ENCODE peak calls at places on chromosomes 16 and 17, in seven cellular contexts. One of them, this sample, is unnamed.

GRCh38 chr16:77610496-77610895 is 111.8 kb upstream of the NUDT7 start:
- DNase-seq in CD8-positive, alpha-beta T cell: no peak
- DNase-seq in AG04450: no peak
- DNase-seq in hepatocyte: no peak
- DNase-seq in CD14-positive monocyte: no peak
- DNase-seq in NCI-H1105: no peak
- DNase-seq in central memory CD8-positive, alpha-beta T cell: no peak
- DNase-seq in this sample: no peak

GRCh38 chr17:32495347-32496253 is 8.8 kb downstream of the CDK5R1 start:
- DNase-seq in CD8-positive, alpha-beta T cell: no peak
- DNase-seq in AG04450: no peak
- DNase-seq in hepatocyte: no peak
- DNase-seq in CD14-positive monocyte: peak
- DNase-seq in NCI-H1105: no peak
- DNase-seq in central memory CD8-positive, alpha-beta T cell: no peak
- DNase-seq in this sample: no peak

GRCh38 chr17:35046740-35047283 is 16.7 kb downstream of the RFFL start:
- DNase-seq in CD8-positive, alpha-beta T cell: peak
- DNase-seq in AG04450: no peak
- DNase-seq in hepatocyte: no peak
- DNase-seq in CD14-positive monocyte: no peak
- DNase-seq in NCI-H1105: no peak
- DNase-seq in central memory CD8-positive, alpha-beta T cell: peak
- DNase-seq in this sample: peak

GRCh38 chr17:78937561-78937960 is 12.4 kb upstream of the TIMP2 start:
- DNase-seq in CD8-positive, alpha-beta T cell: no peak
- DNase-seq in AG04450: no peak
- DNase-seq in hepatocyte: no peak
- DNase-seq in CD14-positive monocyte: no peak
- DNase-seq in NCI-H1105: no peak
- DNase-seq in central memory CD8-positive, alpha-beta T cell: no peak
- DNase-seq in this sample: no peak

GRCh38 chr17:56979091-56979480 is 1.2 kb downstream of the SCPEP1 start:
- DNase-seq in CD8-positive, alpha-beta T cell: no peak
- DNase-seq in AG04450: no peak
- DNase-seq in hepatocyte: no peak
- DNase-seq in CD14-positive monocyte: no peak
- DNase-seq in NCI-H1105: no peak
- DNase-seq in central memory CD8-positive, alpha-beta T cell: no peak
- DNase-seq in this sample: no peak

GRCh38 chr16:54034684-54035083 is 251.9 kb downstream of the IRX3 start:
- DNase-seq in CD8-positive, alpha-beta T cell: no peak
- DNase-seq in AG04450: no peak
- DNase-seq in hepatocyte: no peak
- DNase-seq in CD14-positive monocyte: no peak
- DNase-seq in NCI-H1105: no peak
- DNase-seq in central memory CD8-positive, alpha-beta T cell: no peak
- DNase-seq in this sample: no peak

GRCh38 chr17:43945074-43945824 is 3.0 kb upstream of the PPY start:
- DNase-seq in CD8-positive, alpha-beta T cell: no peak
- DNase-seq in AG04450: no peak
- DNase-seq in hepatocyte: no peak
- DNase-seq in CD14-positive monocyte: no peak
- DNase-seq in NCI-H1105: no peak
- DNase-seq in central memory CD8-positive, alpha-beta T cell: no peak
- DNase-seq in this sample: no peak

GRCh38 chr17:69757794-69758430 is 317.1 kb upstream of the KCNJ16 start:
- DNase-seq in CD8-positive, alpha-beta T cell: no peak
- DNase-seq in AG04450: peak
- DNase-seq in hepatocyte: no peak
- DNase-seq in CD14-positive monocyte: peak
- DNase-seq in NCI-H1105: no peak
- DNase-seq in central memory CD8-positive, alpha-beta T cell: no peak
- DNase-seq in this sample: no peak

GRCh38 chr17:11391134-11391533 is 150.1 kb downstream of the SHISA6 start:
- DNase-seq in CD8-positive, alpha-beta T cell: no peak
- DNase-seq in AG04450: no peak
- DNase-seq in hepatocyte: peak
- DNase-seq in CD14-positive monocyte: no peak
- DNase-seq in NCI-H1105: no peak
- DNase-seq in central memory CD8-positive, alpha-beta T cell: no peak
- DNase-seq in this sample: no peak

GRCh38 chr16:3036726-3037315 is at the start of gene BICDL2:
- DNase-seq in CD8-positive, alpha-beta T cell: no peak
- DNase-seq in AG04450: no peak
- DNase-seq in hepatocyte: peak
- DNase-seq in CD14-positive monocyte: no peak
- DNase-seq in NCI-H1105: no peak
- DNase-seq in central memory CD8-positive, alpha-beta T cell: no peak
- DNase-seq in this sample: no peak

GRCh38 chr16:21277927-21278706 is at the start of gene CRYM:
- DNase-seq in CD8-positive, alpha-beta T cell: no peak
- DNase-seq in AG04450: no peak
- DNase-seq in hepatocyte: peak
- DNase-seq in CD14-positive monocyte: no peak
- DNase-seq in NCI-H1105: peak
- DNase-seq in central memory CD8-positive, alpha-beta T cell: no peak
- DNase-seq in this sample: no peak

GRCh38 chr17:7932949-7933348 is 943 bp downstream of the CNTROB start:
- DNase-seq in CD8-positive, alpha-beta T cell: no peak
- DNase-seq in AG04450: no peak
- DNase-seq in hepatocyte: peak
- DNase-seq in CD14-positive monocyte: peak
- DNase-seq in NCI-H1105: no peak
- DNase-seq in central memory CD8-positive, alpha-beta T cell: no peak
- DNase-seq in this sample: peak

GRCh38 chr16:10383626-10384025 is 2.2 kb upstream of the ATF7IP2 start:
- DNase-seq in CD8-positive, alpha-beta T cell: no peak
- DNase-seq in AG04450: no peak
- DNase-seq in hepatocyte: no peak
- DNase-seq in CD14-positive monocyte: no peak
- DNase-seq in NCI-H1105: no peak
- DNase-seq in central memory CD8-positive, alpha-beta T cell: no peak
- DNase-seq in this sample: no peak

GRCh38 chr16:30602595-30603277 is 7.5 kb downstream of the ZNF689 start:
- DNase-seq in CD8-positive, alpha-beta T cell: no peak
- DNase-seq in AG04450: no peak
- DNase-seq in hepatocyte: no peak
- DNase-seq in CD14-positive monocyte: peak
- DNase-seq in NCI-H1105: no peak
- DNase-seq in central memory CD8-positive, alpha-beta T cell: no peak
- DNase-seq in this sample: no peak

GRCh38 chr17:19306160-19307111 is 56.1 kb downstream of the B9D1 start:
- DNase-seq in CD8-positive, alpha-beta T cell: peak
- DNase-seq in AG04450: no peak
- DNase-seq in hepatocyte: no peak
- DNase-seq in CD14-positive monocyte: peak
- DNase-seq in NCI-H1105: no peak
- DNase-seq in central memory CD8-positive, alpha-beta T cell: no peak
- DNase-seq in this sample: peak

This sample was measured in CD4-positive, CD25-positive, alpha-beta regulatory T cell.